ENCODE peak calls at places on chromosomes 16 and 17, in nine cellular contexts. F, C, N, H, P, G, T, E and V are unnamed samples. For H4K20me1, the result is how much of the 10 kb centered on the place peaks cover.

GRCh38 chr17:34584805-34585416 is 5.5 kb downstream of the TMEM132E start:
- DNase-seq in F (peak), E (peak), T (peak), N (no peak), H (peak), C (no peak), G (peak), P (peak), V (peak)

GRCh38 chr17:34902761-34903325 is 58.4 kb downstream of the CCT6B start:
- DNase-seq in N (no peak), E (no peak), T (no peak), P (no peak), C (no peak), F (no peak), H (no peak), G (no peak), V (no peak)

GRCh38 chr16:81251871-81252270 is 13.4 kb downstream of the BCO1 start:
- DNase-seq in G (peak), N (no peak), T (no peak), H (no peak), P (no peak), E (peak), F (no peak), C (no peak), V (peak)

GRCh38 chr17:74392848-74393247 is 25.5 kb downstream of the GPR142 start:
- DNase-seq in G (no peak), N (no peak), C (peak), H (no peak), E (no peak), T (no peak), P (peak), F (peak), V (no peak)

GRCh38 chr16:83619381-83620150 is 188.2 kb upstream of the HSBP1 start:
- DNase-seq in N (no peak), C (no peak), T (no peak), P (no peak), E (no peak), G (no peak), F (no peak), H (no peak), V (no peak)

GRCh38 chr17:63381101-63381729 is 64.9 kb downstream of the CYB561 start:
- DNase-seq in H (no peak), E (peak), P (no peak), F (no peak), N (no peak), C (no peak), T (peak), G (peak), V (peak)

GRCh38 chr17:13212861-13213260 is 195.0 kb upstream of the ELAC2 start:
- DNase-seq in P (no peak), N (no peak), F (no peak), C (no peak), H (no peak), E (no peak), G (no peak), T (no peak), V (no peak)

GRCh38 chr17:60743282-60743681 is 65.6 kb downstream of the BCAS3 start:
- DNase-seq in H (no peak), T (no peak), P (no peak), G (no peak), F (no peak), E (no peak), C (no peak), N (no peak), V (no peak)

GRCh38 chr17:40862985-40863733 is 3.9 kb downstream of the KRT12 start:
- DNase-seq in P (peak), T (no peak), F (peak), G (no peak), E (no peak), N (no peak), C (peak), H (no peak), V (no peak)

GRCh38 chr17:69733171-69734014 is 318.9 kb downstream of the MAP2K6 start:
- DNase-seq in N (no peak), H (peak), C (no peak), E (peak), F (peak), P (peak), T (peak), G (peak), V (peak)

GRCh38 chr17:78342438-78343098 is 17.3 kb downstream of the SOCS3 start:
- DNase-seq in P (peak), H (peak), E (peak), T (peak), N (peak), G (no peak), F (no peak), C (no peak), V (peak)

GRCh38 chr17:46152423-46152822 is 40.8 kb downstream of the KANSL1 start:
- DNase-seq in C (no peak), T (no peak), P (no peak), F (peak), G (no peak), E (no peak), H (no peak), N (no peak), V (no peak)

GRCh38 chr16:80703391-80704071 is 100.9 kb downstream of the CDYL2 start:
- DNase-seq in F (no peak), E (no peak), N (no peak), G (no peak), C (no peak), H (no peak), T (no peak), P (no peak), V (no peak)

GRCh38 chr16:50286681-50287080 is 20.3 kb downstream of the ADCY7 start:
- DNase-seq in N (no peak), T (no peak), F (no peak), E (no peak), H (no peak), C (no peak), P (peak), G (no peak), V (no peak)

GRCh38 chr17:31931781-31932180 is 5.0 kb upstream of the SUZ12 start:
- DNase-seq in H (no peak), F (no peak), P (peak), E (peak), C (no peak), G (no peak), N (no peak), T (no peak), V (no peak)

GRCh38 chr17:27569884-27570577 is 61.0 kb upstream of the LGALS9 start:
- DNase-seq in H (no peak), T (no peak), N (no peak), F (no peak), G (no peak), P (peak), E (no peak), C (no peak), V (no peak)

GRCh38 chr16:9134739-9135138 is 43.3 kb downstream of the HAPSTR1 start:
- DNase-seq in G (peak), C (peak), F (peak), N (peak), E (peak), P (peak), T (peak), H (no peak), V (peak)

GRCh38 chr16:81617021-81617346 is 162.1 kb upstream of the PLCG2 start:
- DNase-seq in N (no peak), P (no peak), G (no peak), H (no peak), T (no peak), F (no peak), C (no peak), E (no peak), V (no peak)

GRCh38 chr16:85412911-85413520 is 200.1 kb upstream of the GSE1 start:
- DNase-seq in H (no peak), F (no peak), P (no peak), C (peak), N (no peak), T (no peak), G (no peak), E (no peak), V (no peak)

GRCh38 chr16:81734632-81735434 is 44.3 kb upstream of the PLCG2 start:
- DNase-seq in T (no peak), E (no peak), C (no peak), P (peak), N (no peak), G (no peak), H (no peak), F (no peak), V (peak)

GRCh38 chr16:51326131-51326856 is 175.2 kb upstream of the SALL1 start:
- DNase-seq in P (no peak), G (peak), N (no peak), H (peak), C (no peak), T (peak), F (no peak), E (peak), V (peak)

GRCh38 chr16:48537275-48537674 is 72.7 kb downstream of the N4BP1 start:
- DNase-seq in H (no peak), F (no peak), C (peak), E (no peak), T (no peak), G (no peak), N (no peak), P (peak), V (no peak)
- H4K20me1 ChIP-seq in H (under half), F (under half), C (under half), E (under half), T (under half), G (under half), N (under half), P (under half), V (under half)

DNA sequence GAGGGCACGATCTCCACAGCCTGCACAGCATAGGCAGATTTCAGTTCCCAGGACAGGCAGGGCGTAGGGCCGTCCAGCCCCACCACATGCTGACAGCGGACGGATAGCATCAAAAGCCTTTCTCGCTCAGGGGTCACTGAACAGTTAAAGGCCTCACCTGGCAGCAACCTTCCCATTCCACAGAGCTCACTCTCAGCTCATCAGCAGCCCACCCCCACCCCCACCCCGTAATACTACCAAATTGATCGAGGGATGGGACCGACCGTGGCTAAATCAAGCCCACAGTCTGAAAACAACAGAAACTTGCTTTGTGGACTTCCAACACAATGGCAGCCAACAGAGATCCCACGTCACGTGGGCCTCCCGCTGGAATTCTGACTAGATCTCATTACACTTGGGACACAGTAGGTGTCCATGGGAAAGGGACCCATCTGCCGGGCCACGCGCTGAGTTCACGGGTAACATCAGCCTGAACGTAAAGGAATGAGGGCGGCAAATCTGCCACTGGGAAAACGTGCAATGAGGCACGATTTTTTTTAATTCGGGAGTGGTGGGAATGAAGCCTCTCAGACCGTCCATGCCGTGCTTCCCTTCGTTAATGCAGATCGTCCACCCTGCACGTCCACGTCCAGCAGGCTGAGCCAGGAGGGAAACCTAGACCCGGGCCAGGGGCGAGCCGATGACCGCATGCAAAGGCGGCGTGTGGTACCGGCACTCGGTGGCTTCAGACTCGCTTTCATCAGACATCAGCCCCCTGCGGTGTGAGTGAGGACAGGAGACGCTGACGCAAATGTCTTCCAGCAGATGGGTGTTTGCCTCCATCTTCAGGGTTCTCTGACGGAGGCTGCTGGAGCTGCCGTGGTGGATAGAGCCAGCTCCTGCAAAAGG is 92.1 kb downstream of the TBC1D16 start:
- DNase-seq in E (no peak), N (no peak), G (no peak), C (no peak), H (no peak), T (no peak), F (no peak), P (peak), V (no peak)
- H4K20me1 ChIP-seq in E (under half), N (under half), G (under half), C (under half), H (under half), T (under half), F (under half), P (under half), V (under half)

DNA sequence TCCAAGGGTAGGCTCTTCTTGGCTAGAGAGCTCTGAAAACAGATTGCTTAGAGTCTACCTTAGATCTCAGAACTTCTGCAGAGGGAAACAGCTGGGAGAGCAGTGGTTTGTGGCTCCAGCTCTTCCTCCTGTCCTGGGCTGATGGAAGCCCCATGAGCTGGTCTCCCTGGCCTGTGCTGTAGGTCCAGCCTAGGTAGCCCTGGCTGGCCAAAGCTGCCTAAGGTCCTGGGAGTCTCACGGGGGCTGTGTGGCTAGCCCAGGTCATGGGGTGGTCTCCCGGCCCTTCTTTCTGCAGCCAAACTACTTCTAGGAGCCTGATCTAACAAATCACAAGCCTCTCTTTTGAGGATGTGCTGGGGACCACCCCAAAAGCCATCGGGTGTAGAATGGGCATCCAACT is 75.7 kb downstream of the MPRIP start:
- DNase-seq in T (no peak), G (no peak), E (no peak), H (no peak), F (no peak), C (no peak), N (no peak), P (peak), V (no peak)
- H4K20me1 ChIP-seq in T (under half), G (half or more), E (half or more), H (under half), F (under half), C (under half), N (under half), P (half or more), V (under half)

GRCh38 chr17:4247361-4247980 is 16.3 kb downstream of the ANKFY1 start:
- DNase-seq in H (peak), E (no peak), P (no peak), T (no peak), N (no peak), C (no peak), F (no peak), G (no peak), V (no peak)

GRCh38 chr17:4248504-4249277 is 15.1 kb downstream of the ANKFY1 start:
- DNase-seq in G (no peak), T (no peak), E (no peak), P (no peak), N (no peak), C (no peak), H (no peak), F (no peak), V (no peak)

GRCh38 chr17:4249452-4250029 is 14.2 kb downstream of the ANKFY1 start:
- DNase-seq in G (peak), F (peak), P (peak), T (peak), H (peak), E (peak), C (no peak), N (no peak), V (peak)

GRCh38 chr17:4246674-4247073 is 17.1 kb downstream of the ANKFY1 start:
- DNase-seq in C (no peak), F (no peak), G (no peak), E (no peak), P (no peak), T (no peak), H (no peak), N (no peak), V (no peak)

DNA sequence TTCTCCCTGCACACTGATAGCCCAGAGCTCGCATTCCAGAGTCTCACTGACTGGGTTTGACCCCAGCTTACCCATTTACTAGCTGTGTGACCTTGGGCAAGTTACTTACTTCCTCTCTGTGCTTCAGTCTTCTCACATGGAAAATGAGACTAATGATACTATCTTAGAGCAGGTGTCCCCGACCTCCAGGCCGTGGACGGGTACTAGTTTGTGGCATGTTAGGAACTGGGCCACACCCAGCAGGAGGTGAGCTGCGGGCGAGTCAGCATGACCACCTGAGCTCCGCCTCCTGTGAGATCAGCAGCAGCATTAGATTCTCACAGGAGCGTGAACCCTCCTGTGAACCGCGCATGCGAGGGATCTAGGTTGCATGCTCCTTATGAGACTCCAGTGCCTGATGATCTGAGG is 15.8 kb downstream of the ANKFY1 start:
- DNase-seq in H (peak), C (no peak), F (no peak), G (peak), E (no peak), P (no peak), T (no peak), N (peak), V (no peak)
- H4K20me1 ChIP-seq in H (under half), C (under half), F (under half), G (under half), E (half or more), P (under half), T (under half), N (under half), V (under half)